ENCODE peak calls at places on chromosomes 16 and 17, in six cellular contexts. One of them, this sample, is unnamed.

GRCh38 chr16:31258366-31258765 is 1.4 kb upstream of the ITGAM start:
- DNase-seq in HCT116: no peak
- DNase-seq in heart left ventricle: no peak
- DNase-seq in A549: no peak
- DNase-seq in Peyer's patch: no peak
- DNase-seq in transverse colon: no peak
- DNase-seq in this sample: no peak

GRCh38 chr17:32523827-32524552 is 37.2 kb downstream of the CDK5R1 start:
- DNase-seq in HCT116: no peak
- DNase-seq in heart left ventricle: no peak
- DNase-seq in A549: no peak
- DNase-seq in Peyer's patch: no peak
- DNase-seq in transverse colon: no peak
- DNase-seq in this sample: no peak

GRCh38 chr17:50651661-50652060 is 17.0 kb downstream of the ABCC3 start:
- DNase-seq in HCT116: no peak
- DNase-seq in heart left ventricle: no peak
- DNase-seq in A549: no peak
- DNase-seq in Peyer's patch: no peak
- DNase-seq in transverse colon: no peak
- DNase-seq in this sample: no peak

GRCh38 chr17:79033741-79034501 is 10.0 kb downstream of the C1QTNF1 start:
- DNase-seq in HCT116: no peak
- DNase-seq in heart left ventricle: peak
- DNase-seq in A549: no peak
- DNase-seq in Peyer's patch: no peak
- DNase-seq in transverse colon: no peak
- DNase-seq in this sample: peak

GRCh38 chr17:44223574-44224046 is 4.1 kb upstream of the UBTF start:
- DNase-seq in HCT116: no peak
- DNase-seq in heart left ventricle: no peak
- DNase-seq in A549: no peak
- DNase-seq in Peyer's patch: no peak
- DNase-seq in transverse colon: peak
- DNase-seq in this sample: peak

GRCh38 chr17:64599187-64599676 is 62.9 kb downstream of the SMURF2 start:
- DNase-seq in HCT116: no peak
- DNase-seq in heart left ventricle: no peak
- DNase-seq in A549: no peak
- DNase-seq in Peyer's patch: peak
- DNase-seq in transverse colon: peak
- DNase-seq in this sample: no peak

GRCh38 chr17:8807070-8807550 is 7.9 kb upstream of the MFSD6L start:
- DNase-seq in HCT116: no peak
- DNase-seq in heart left ventricle: no peak
- DNase-seq in A549: no peak
- DNase-seq in Peyer's patch: peak
- DNase-seq in transverse colon: no peak
- DNase-seq in this sample: no peak

GRCh38 chr17:3892095-3892998 is 506 bp downstream of the CAMKK1 start:
- DNase-seq in HCT116: no peak
- DNase-seq in heart left ventricle: peak
- DNase-seq in A549: peak
- DNase-seq in Peyer's patch: peak
- DNase-seq in transverse colon: peak
- DNase-seq in this sample: peak

GRCh38 chr16:75580-76501 is 2.2 kb upstream of the MPG start:
- DNase-seq in HCT116: no peak
- DNase-seq in heart left ventricle: peak
- DNase-seq in A549: no peak
- DNase-seq in Peyer's patch: peak
- DNase-seq in transverse colon: peak
- DNase-seq in this sample: peak

GRCh38 chr16:49858200-49859129 is 2.6 kb upstream of the ZNF423 start:
- DNase-seq in HCT116: no peak
- DNase-seq in heart left ventricle: peak
- DNase-seq in A549: peak
- DNase-seq in Peyer's patch: no peak
- DNase-seq in transverse colon: peak
- DNase-seq in this sample: peak

GRCh38 chr17:2828396-2829038 is 32.3 kb downstream of the RAP1GAP2 start:
- DNase-seq in HCT116: peak
- DNase-seq in heart left ventricle: peak
- DNase-seq in A549: peak
- DNase-seq in Peyer's patch: peak
- DNase-seq in transverse colon: peak
- DNase-seq in this sample: peak

GRCh38 chr16:47887496-47887895 is 268.3 kb downstream of the ABCC12 start:
- DNase-seq in HCT116: no peak
- DNase-seq in heart left ventricle: no peak
- DNase-seq in A549: peak
- DNase-seq in Peyer's patch: no peak
- DNase-seq in transverse colon: no peak
- DNase-seq in this sample: no peak

GRCh38 chr16:80592273-80592672 is 51.5 kb downstream of the DYNLRB2 start:
- DNase-seq in HCT116: no peak
- DNase-seq in heart left ventricle: no peak
- DNase-seq in A549: no peak
- DNase-seq in Peyer's patch: no peak
- DNase-seq in transverse colon: no peak
- DNase-seq in this sample: no peak

GRCh38 chr16:17773698-17774101 is 302.9 kb upstream of the XYLT1 start:
- DNase-seq in HCT116: no peak
- DNase-seq in heart left ventricle: no peak
- DNase-seq in A549: no peak
- DNase-seq in Peyer's patch: no peak
- DNase-seq in transverse colon: no peak
- DNase-seq in this sample: peak

GRCh38 chr17:19348081-19348650 is 14.4 kb downstream of the B9D1 start:
- DNase-seq in HCT116: no peak
- DNase-seq in heart left ventricle: no peak
- DNase-seq in A549: no peak
- DNase-seq in Peyer's patch: no peak
- DNase-seq in transverse colon: no peak
- DNase-seq in this sample: peak

GRCh38 chr16:71865173-71865863 is 18.7 kb downstream of the ZNF821 start:
- DNase-seq in HCT116: no peak
- DNase-seq in heart left ventricle: no peak
- DNase-seq in A549: no peak
- DNase-seq in Peyer's patch: no peak
- DNase-seq in transverse colon: no peak
- DNase-seq in this sample: no peak

GRCh38 chr17:65185686-65186382 is 48.7 kb downstream of the RGS9 start:
- DNase-seq in HCT116: no peak
- DNase-seq in heart left ventricle: no peak
- DNase-seq in A549: no peak
- DNase-seq in Peyer's patch: no peak
- DNase-seq in transverse colon: no peak
- DNase-seq in this sample: no peak

GRCh38 chr16:65531475-65531874 is 409.6 kb upstream of the CDH11 start:
- DNase-seq in HCT116: no peak
- DNase-seq in heart left ventricle: no peak
- DNase-seq in A549: no peak
- DNase-seq in Peyer's patch: no peak
- DNase-seq in transverse colon: no peak
- DNase-seq in this sample: no peak

GRCh38 chr17:50259484-50260324 is 14.6 kb upstream of the TMEM92 start:
- DNase-seq in HCT116: no peak
- DNase-seq in heart left ventricle: no peak
- DNase-seq in A549: no peak
- DNase-seq in Peyer's patch: no peak
- DNase-seq in transverse colon: no peak
- DNase-seq in this sample: no peak

GRCh38 chr17:1712271-1712670 is 2.1 kb upstream of the TLCD2 start:
- DNase-seq in HCT116: no peak
- DNase-seq in heart left ventricle: no peak
- DNase-seq in A549: no peak
- DNase-seq in Peyer's patch: no peak
- DNase-seq in transverse colon: no peak
- DNase-seq in this sample: peak

GRCh38 chr16:66378739-66379570 is 12.5 kb downstream of the CDH5 start:
- DNase-seq in HCT116: no peak
- DNase-seq in heart left ventricle: no peak
- DNase-seq in A549: peak
- DNase-seq in Peyer's patch: no peak
- DNase-seq in transverse colon: no peak
- DNase-seq in this sample: no peak

GRCh38 chr16:87316450-87316922 is 706 bp downstream of the C16orf95 start:
- DNase-seq in HCT116: no peak
- DNase-seq in heart left ventricle: no peak
- DNase-seq in A549: no peak
- DNase-seq in Peyer's patch: no peak
- DNase-seq in transverse colon: no peak
- DNase-seq in this sample: no peak

GRCh38 chr17:57490890-57491289 is 234.6 kb downstream of the MSI2 start:
- DNase-seq in HCT116: no peak
- DNase-seq in heart left ventricle: no peak
- DNase-seq in A549: no peak
- DNase-seq in Peyer's patch: no peak
- DNase-seq in transverse colon: no peak
- DNase-seq in this sample: peak

GRCh38 chr17:46127524-46127923 is 65.7 kb downstream of the KANSL1 start:
- DNase-seq in HCT116: no peak
- DNase-seq in heart left ventricle: no peak
- DNase-seq in A549: no peak
- DNase-seq in Peyer's patch: no peak
- DNase-seq in transverse colon: no peak
- DNase-seq in this sample: no peak

GRCh38 chr16:13992322-13992721 is 72.4 kb downstream of the ERCC4 start:
- DNase-seq in HCT116: no peak
- DNase-seq in heart left ventricle: no peak
- DNase-seq in A549: no peak
- DNase-seq in Peyer's patch: no peak
- DNase-seq in transverse colon: no peak
- DNase-seq in this sample: no peak

GRCh38 chr17:57466042-57466471 is 209.7 kb downstream of the MSI2 start:
- DNase-seq in HCT116: no peak
- DNase-seq in heart left ventricle: no peak
- DNase-seq in A549: no peak
- DNase-seq in Peyer's patch: no peak
- DNase-seq in transverse colon: no peak
- DNase-seq in this sample: no peak

GRCh38 chr17:38761612-38762011 is 9.1 kb downstream of the PSMB3 start:
- DNase-seq in HCT116: peak
- DNase-seq in heart left ventricle: no peak
- DNase-seq in A549: peak
- DNase-seq in Peyer's patch: no peak
- DNase-seq in transverse colon: no peak
- DNase-seq in this sample: no peak

GRCh38 chr17:50207792-50208567 is 6.5 kb upstream of the COL1A1 start:
- DNase-seq in HCT116: no peak
- DNase-seq in heart left ventricle: no peak
- DNase-seq in A549: no peak
- DNase-seq in Peyer's patch: no peak
- DNase-seq in transverse colon: no peak
- DNase-seq in this sample: no peak

GRCh38 chr17:74452027-74452840 is 14.2 kb upstream of the CD300A start:
- DNase-seq in HCT116: no peak
- DNase-seq in heart left ventricle: no peak
- DNase-seq in A549: no peak
- DNase-seq in Peyer's patch: no peak
- DNase-seq in transverse colon: no peak
- DNase-seq in this sample: peak
- H3K27ac ChIP-seq in HCT116: no peak
- H3K27ac ChIP-seq in heart left ventricle: peak
- H3K27ac ChIP-seq in A549: no peak
- H3K27ac ChIP-seq in Peyer's patch: peak
- H3K27ac ChIP-seq in transverse colon: no peak
- H3K27ac ChIP-seq in this sample: no peak

DNA sequence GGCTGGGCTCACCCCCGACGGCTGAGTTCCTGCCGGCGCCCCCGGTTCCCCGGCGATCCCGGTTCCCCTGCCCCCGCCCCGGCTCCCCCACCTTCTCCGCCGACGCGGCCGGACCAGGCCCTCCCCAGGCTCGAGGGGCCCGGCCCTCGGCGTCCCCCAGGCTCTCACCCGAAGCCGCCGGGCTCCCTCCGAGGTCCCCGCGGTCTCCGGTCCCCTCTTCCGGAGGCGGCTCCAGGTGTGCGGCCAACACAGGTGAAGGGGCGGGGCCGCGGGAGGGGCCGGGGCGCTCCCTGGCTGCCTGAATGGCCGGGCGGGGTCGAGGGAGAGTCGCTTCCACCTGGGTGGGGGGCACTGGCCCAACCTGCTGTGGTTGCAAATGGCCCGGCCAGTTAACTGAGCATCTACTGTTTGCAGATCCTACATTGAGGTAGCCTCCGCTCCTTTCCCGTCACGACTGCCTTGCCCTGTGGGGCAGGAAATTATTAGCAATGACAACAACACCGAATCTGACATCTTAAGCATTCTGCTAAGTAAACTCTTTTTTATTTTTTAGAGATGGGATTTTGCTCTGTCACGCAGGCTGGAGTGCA is at the start of gene BICDL2:
- DNase-seq in HCT116: no peak
- DNase-seq in heart left ventricle: no peak
- DNase-seq in A549: no peak
- DNase-seq in Peyer's patch: no peak
- DNase-seq in transverse colon: peak
- DNase-seq in this sample: no peak
- TF ChIP-seq POLR2A in HCT116: no peak
- TF ChIP-seq POLR2A in heart left ventricle: no peak
- TF ChIP-seq POLR2A in A549: no peak
- TF ChIP-seq POLR2A in Peyer's patch: peak
- TF ChIP-seq POLR2A in transverse colon: peak
- TF ChIP-seq POLR2A in this sample: no peak

GRCh38 chr16:9090960-9091866 is at the start of gene HAPSTR1:
- DNase-seq in HCT116: peak
- DNase-seq in heart left ventricle: peak
- DNase-seq in A549: peak
- DNase-seq in Peyer's patch: peak
- DNase-seq in transverse colon: peak
- DNase-seq in this sample: peak

GRCh38 chr16:9090101-9090959 is 1.1 kb upstream of the HAPSTR1 start:
- DNase-seq in HCT116: no peak
- DNase-seq in heart left ventricle: peak
- DNase-seq in A549: no peak
- DNase-seq in Peyer's patch: peak
- DNase-seq in transverse colon: peak
- DNase-seq in this sample: peak

GRCh38 chr16:9091867-9092281 is 430 bp downstream of the HAPSTR1 start:
- DNase-seq in HCT116: no peak
- DNase-seq in heart left ventricle: peak
- DNase-seq in A549: peak
- DNase-seq in Peyer's patch: peak
- DNase-seq in transverse colon: peak
- DNase-seq in this sample: peak

GRCh38 chr16:9088848-9089247 is 2.6 kb upstream of the HAPSTR1 start:
- DNase-seq in HCT116: no peak
- DNase-seq in heart left ventricle: no peak
- DNase-seq in A549: no peak
- DNase-seq in Peyer's patch: no peak
- DNase-seq in transverse colon: no peak
- DNase-seq in this sample: peak

GRCh38 chr16:9089660-9090059 is 1.8 kb upstream of the HAPSTR1 start:
- DNase-seq in HCT116: no peak
- DNase-seq in heart left ventricle: no peak
- DNase-seq in A549: no peak
- DNase-seq in Peyer's patch: no peak
- DNase-seq in transverse colon: no peak
- DNase-seq in this sample: no peak
- H3K27ac ChIP-seq in HCT116: peak
- H3K27ac ChIP-seq in heart left ventricle: peak
- H3K27ac ChIP-seq in A549: peak
- H3K27ac ChIP-seq in Peyer's patch: peak
- H3K27ac ChIP-seq in transverse colon: peak
- H3K27ac ChIP-seq in this sample: peak

GRCh38 chr17:80991645-80992076 is at the start of gene CHMP6:
- DNase-seq in HCT116: peak
- DNase-seq in heart left ventricle: peak
- DNase-seq in A549: peak
- DNase-seq in Peyer's patch: peak
- DNase-seq in transverse colon: peak
- DNase-seq in this sample: peak
- TF ChIP-seq POLR2A in HCT116: peak
- TF ChIP-seq POLR2A in heart left ventricle: no peak
- TF ChIP-seq POLR2A in A549: peak
- TF ChIP-seq POLR2A in Peyer's patch: no peak
- TF ChIP-seq POLR2A in transverse colon: no peak
- TF ChIP-seq POLR2A in this sample: peak